ENCODE peak calls at places on chromosome 4, in six cellular contexts. One of them, this sample, is unnamed.

GRCh38 chr4:2757426-2757825 is 1.3 kb upstream of the TNIP2 start:
- DNase-seq in SIG-M5: no peak
- DNase-seq in activated naive CD4-positive, alpha-beta T cell: no peak
- DNase-seq in Calu3: no peak
- DNase-seq in fibroblast of pulmonary artery: no peak
- DNase-seq in ELF-1: peak
- DNase-seq in this sample: no peak

GRCh38 chr4:101345596-101346311 is 1.6 kb downstream of the PPP3CA start:
- DNase-seq in SIG-M5: no peak
- DNase-seq in fibroblast of pulmonary artery: peak
- DNase-seq in activated naive CD4-positive, alpha-beta T cell: peak
- DNase-seq in ELF-1: peak
- DNase-seq in Calu3: peak
- DNase-seq in this sample: peak

GRCh38 chr4:40923326-40924095 is 173.8 kb downstream of the NSUN7 start:
- DNase-seq in ELF-1: no peak
- DNase-seq in fibroblast of pulmonary artery: no peak
- DNase-seq in activated naive CD4-positive, alpha-beta T cell: no peak
- DNase-seq in Calu3: no peak
- DNase-seq in SIG-M5: no peak
- DNase-seq in this sample: no peak

GRCh38 chr4:39036172-39036571 is 4.0 kb upstream of the TMEM156 start:
- DNase-seq in fibroblast of pulmonary artery: peak
- DNase-seq in ELF-1: no peak
- DNase-seq in SIG-M5: no peak
- DNase-seq in Calu3: peak
- DNase-seq in activated naive CD4-positive, alpha-beta T cell: no peak
- DNase-seq in this sample: no peak

GRCh38 chr4:76570141-76570989 is 135.3 kb downstream of the SHROOM3 start:
- DNase-seq in fibroblast of pulmonary artery: no peak
- DNase-seq in activated naive CD4-positive, alpha-beta T cell: no peak
- DNase-seq in SIG-M5: no peak
- DNase-seq in Calu3: no peak
- DNase-seq in ELF-1: peak
- DNase-seq in this sample: no peak

GRCh38 chr4:99394913-99395312 is 40.2 kb downstream of the ADH7 start:
- DNase-seq in activated naive CD4-positive, alpha-beta T cell: no peak
- DNase-seq in fibroblast of pulmonary artery: peak
- DNase-seq in SIG-M5: no peak
- DNase-seq in Calu3: no peak
- DNase-seq in ELF-1: no peak
- DNase-seq in this sample: no peak

GRCh38 chr4:103424853-103425252 is 226.7 kb upstream of the CENPE start:
- DNase-seq in ELF-1: no peak
- DNase-seq in SIG-M5: no peak
- DNase-seq in activated naive CD4-positive, alpha-beta T cell: no peak
- DNase-seq in fibroblast of pulmonary artery: peak
- DNase-seq in Calu3: no peak
- DNase-seq in this sample: no peak

GRCh38 chr4:6271701-6272465 is 2.2 kb downstream of the WFS1 start:
- DNase-seq in SIG-M5: no peak
- DNase-seq in Calu3: no peak
- DNase-seq in ELF-1: peak
- DNase-seq in activated naive CD4-positive, alpha-beta T cell: no peak
- DNase-seq in fibroblast of pulmonary artery: no peak
- DNase-seq in this sample: no peak

GRCh38 chr4:111066447-111066846 is 443.6 kb upstream of the PITX2 start:
- DNase-seq in Calu3: no peak
- DNase-seq in activated naive CD4-positive, alpha-beta T cell: no peak
- DNase-seq in fibroblast of pulmonary artery: no peak
- DNase-seq in SIG-M5: no peak
- DNase-seq in ELF-1: no peak
- DNase-seq in this sample: no peak

GRCh38 chr4:166816901-166817300 is 417.4 kb downstream of the SPOCK3 start:
- DNase-seq in ELF-1: no peak
- DNase-seq in SIG-M5: no peak
- DNase-seq in activated naive CD4-positive, alpha-beta T cell: no peak
- DNase-seq in Calu3: no peak
- DNase-seq in fibroblast of pulmonary artery: peak
- DNase-seq in this sample: no peak

GRCh38 chr4:140037353-140038030 is 116.5 kb downstream of the MAML3 start:
- DNase-seq in activated naive CD4-positive, alpha-beta T cell: no peak
- DNase-seq in SIG-M5: no peak
- DNase-seq in fibroblast of pulmonary artery: peak
- DNase-seq in ELF-1: no peak
- DNase-seq in Calu3: peak
- DNase-seq in this sample: no peak

GRCh38 chr4:83115000-83115399 is 471 bp upstream of the PLAC8 start:
- DNase-seq in fibroblast of pulmonary artery: peak
- DNase-seq in ELF-1: no peak
- DNase-seq in SIG-M5: no peak
- DNase-seq in activated naive CD4-positive, alpha-beta T cell: no peak
- DNase-seq in Calu3: no peak
- DNase-seq in this sample: no peak

GRCh38 chr4:139849219-139849618 is 183.6 kb downstream of the MGST2 start:
- DNase-seq in ELF-1: no peak
- DNase-seq in fibroblast of pulmonary artery: no peak
- DNase-seq in SIG-M5: no peak
- DNase-seq in Calu3: no peak
- DNase-seq in activated naive CD4-positive, alpha-beta T cell: no peak
- DNase-seq in this sample: no peak

GRCh38 chr4:20195071-20195885 is 56.4 kb upstream of the SLIT2 start:
- DNase-seq in SIG-M5: no peak
- DNase-seq in fibroblast of pulmonary artery: peak
- DNase-seq in activated naive CD4-positive, alpha-beta T cell: no peak
- DNase-seq in ELF-1: no peak
- DNase-seq in Calu3: no peak
- DNase-seq in this sample: no peak

GRCh38 chr4:6252051-6252450 is 17.6 kb upstream of the WFS1 start:
- DNase-seq in ELF-1: no peak
- DNase-seq in SIG-M5: no peak
- DNase-seq in fibroblast of pulmonary artery: no peak
- DNase-seq in activated naive CD4-positive, alpha-beta T cell: no peak
- DNase-seq in Calu3: no peak
- DNase-seq in this sample: no peak

GRCh38 chr4:1745165-1745564 is 23.8 kb downstream of the TACC3 start:
- DNase-seq in ELF-1: peak
- DNase-seq in activated naive CD4-positive, alpha-beta T cell: no peak
- DNase-seq in fibroblast of pulmonary artery: no peak
- DNase-seq in SIG-M5: no peak
- DNase-seq in Calu3: no peak
- DNase-seq in this sample: no peak

GRCh38 chr4:151641167-151641566 is 119.6 kb downstream of the GATB start:
- DNase-seq in Calu3: no peak
- DNase-seq in SIG-M5: no peak
- DNase-seq in ELF-1: no peak
- DNase-seq in activated naive CD4-positive, alpha-beta T cell: no peak
- DNase-seq in fibroblast of pulmonary artery: peak
- DNase-seq in this sample: no peak

GRCh38 chr4:16627999-16628398 is 270.4 kb downstream of the LDB2 start:
- DNase-seq in fibroblast of pulmonary artery: peak
- DNase-seq in SIG-M5: no peak
- DNase-seq in activated naive CD4-positive, alpha-beta T cell: no peak
- DNase-seq in ELF-1: no peak
- DNase-seq in Calu3: no peak
- DNase-seq in this sample: no peak

GRCh38 chr4:24003476-24003875 is 113.6 kb upstream of the PPARGC1A start:
- DNase-seq in fibroblast of pulmonary artery: no peak
- DNase-seq in SIG-M5: no peak
- DNase-seq in activated naive CD4-positive, alpha-beta T cell: no peak
- DNase-seq in ELF-1: no peak
- DNase-seq in Calu3: no peak
- DNase-seq in this sample: no peak

GRCh38 chr4:84965558-84966381 is 720 bp downstream of the WDFY3 start:
- DNase-seq in SIG-M5: no peak
- DNase-seq in ELF-1: peak
- DNase-seq in Calu3: peak
- DNase-seq in fibroblast of pulmonary artery: peak
- DNase-seq in activated naive CD4-positive, alpha-beta T cell: no peak
- DNase-seq in this sample: no peak

GRCh38 chr4:19213388-19213787 is 1038.3 kb upstream of the SLIT2 start:
- DNase-seq in activated naive CD4-positive, alpha-beta T cell: no peak
- DNase-seq in fibroblast of pulmonary artery: peak
- DNase-seq in Calu3: no peak
- DNase-seq in ELF-1: no peak
- DNase-seq in SIG-M5: no peak
- DNase-seq in this sample: no peak

GRCh38 chr4:105990933-105991332 is 95.7 kb downstream of the NPNT start:
- DNase-seq in SIG-M5: no peak
- DNase-seq in activated naive CD4-positive, alpha-beta T cell: no peak
- DNase-seq in Calu3: peak
- DNase-seq in fibroblast of pulmonary artery: peak
- DNase-seq in ELF-1: no peak
- DNase-seq in this sample: no peak

GRCh38 chr4:1621526-1621925 is 62.6 kb downstream of the FAM53A start:
- DNase-seq in ELF-1: no peak
- DNase-seq in fibroblast of pulmonary artery: no peak
- DNase-seq in Calu3: no peak
- DNase-seq in activated naive CD4-positive, alpha-beta T cell: no peak
- DNase-seq in SIG-M5: no peak
- DNase-seq in this sample: no peak

GRCh38 chr4:118141240-118141639 is 107.0 kb downstream of the NDST3 start:
- DNase-seq in ELF-1: no peak
- DNase-seq in SIG-M5: no peak
- DNase-seq in fibroblast of pulmonary artery: no peak
- DNase-seq in Calu3: no peak
- DNase-seq in activated naive CD4-positive, alpha-beta T cell: no peak
- DNase-seq in this sample: no peak

GRCh38 chr4:68865760-68866159 is 50.0 kb downstream of the UGT2B10 start:
- DNase-seq in fibroblast of pulmonary artery: no peak
- DNase-seq in ELF-1: no peak
- DNase-seq in SIG-M5: no peak
- DNase-seq in Calu3: no peak
- DNase-seq in activated naive CD4-positive, alpha-beta T cell: no peak
- DNase-seq in this sample: no peak

GRCh38 chr4:1026115-1026514 is 14.7 kb downstream of the FGFRL1 start:
- DNase-seq in Calu3: peak
- DNase-seq in activated naive CD4-positive, alpha-beta T cell: no peak
- DNase-seq in SIG-M5: no peak
- DNase-seq in ELF-1: no peak
- DNase-seq in fibroblast of pulmonary artery: peak
- DNase-seq in this sample: no peak

GRCh38 chr4:83323136-83323535 is 11.5 kb downstream of the HPSE start:
- DNase-seq in SIG-M5: no peak
- DNase-seq in activated naive CD4-positive, alpha-beta T cell: no peak
- DNase-seq in ELF-1: no peak
- DNase-seq in Calu3: no peak
- DNase-seq in fibroblast of pulmonary artery: no peak
- DNase-seq in this sample: no peak

GRCh38 chr4:115113382-115114106 is at the start of gene NDST4:
- DNase-seq in SIG-M5: no peak
- DNase-seq in Calu3: peak
- DNase-seq in ELF-1: peak
- DNase-seq in fibroblast of pulmonary artery: peak
- DNase-seq in activated naive CD4-positive, alpha-beta T cell: no peak
- DNase-seq in this sample: no peak

GRCh38 chr4:65623509-65623908 is 46.8 kb downstream of the EPHA5 start:
- DNase-seq in SIG-M5: no peak
- DNase-seq in activated naive CD4-positive, alpha-beta T cell: no peak
- DNase-seq in fibroblast of pulmonary artery: peak
- DNase-seq in Calu3: no peak
- DNase-seq in ELF-1: no peak
- DNase-seq in this sample: no peak

GRCh38 chr4:26032142-26032541 is 118.1 kb downstream of the SMIM20 start:
- DNase-seq in Calu3: no peak
- DNase-seq in fibroblast of pulmonary artery: no peak
- DNase-seq in SIG-M5: no peak
- DNase-seq in activated naive CD4-positive, alpha-beta T cell: no peak
- DNase-seq in ELF-1: no peak
- DNase-seq in this sample: no peak

GRCh38 chr4:39682133-39682532 is 15.8 kb upstream of the UBE2K start:
- DNase-seq in SIG-M5: no peak
- DNase-seq in fibroblast of pulmonary artery: no peak
- DNase-seq in Calu3: no peak
- DNase-seq in ELF-1: no peak
- DNase-seq in activated naive CD4-positive, alpha-beta T cell: no peak
- DNase-seq in this sample: no peak

GRCh38 chr4:6957994-6958393 is 48.4 kb downstream of the TBC1D14 start:
- DNase-seq in Calu3: no peak
- DNase-seq in fibroblast of pulmonary artery: no peak
- DNase-seq in ELF-1: no peak
- DNase-seq in SIG-M5: no peak
- DNase-seq in activated naive CD4-positive, alpha-beta T cell: no peak
- DNase-seq in this sample: no peak

GRCh38 chr4:7960790-7961655 is 21.4 kb upstream of the AFAP1 start:
- DNase-seq in SIG-M5: no peak
- DNase-seq in activated naive CD4-positive, alpha-beta T cell: no peak
- DNase-seq in Calu3: peak
- DNase-seq in fibroblast of pulmonary artery: peak
- DNase-seq in ELF-1: peak
- DNase-seq in this sample: no peak